ENCODE peak calls at places on chromosomes 16 and 17, in seven cellular contexts. F is CD4-positive, alpha-beta T cell; X is SHP77; I is activated naive CD8-positive, alpha-beta T cell treated with anti-CD3 and anti-CD28 coated beads, Interleukin-2, amount 50 U/mL, for 24 hours; W is RPMI7951; D is HuH-7; N is stimulated activated effector memory CD8-positive, alpha-beta T cell treated with anti-CD3 and anti-CD28 coated beads, Interleukin-12 subunit alpha, Interleukin-12 subunit beta, amount 100 ng/mL, for 72 hours. O is an unnamed sample.

GRCh38 chr17:44916781-44917241 is 1.5 kb upstream of the GFAP start:
- DNase-seq in F (no peak), X (no peak), I (no peak), W (peak), D (no peak), N (no peak), O (no peak)

GRCh38 chr16:86994651-86995171 is 322.5 kb downstream of the C16orf95 start:
- DNase-seq in F (no peak), X (no peak), I (no peak), W (peak), D (no peak), N (no peak), O (no peak)

GRCh38 chr17:73546770-73547345 is 97.4 kb downstream of the SDK2 start:
- DNase-seq in F (peak), X (peak), I (peak), W (peak), D (peak), N (no peak), O (peak)

GRCh38 chr16:21599994-21600773 is 807 bp downstream of the METTL9 start:
- DNase-seq in F (no peak), X (no peak), I (peak), W (peak), D (peak), N (no peak), O (peak)

GRCh38 chr17:43033947-43034622 is 9.1 kb downstream of the RND2 start:
- DNase-seq in F (no peak), X (no peak), I (no peak), W (no peak), D (no peak), N (no peak), O (no peak)

GRCh38 chr17:63436523-63437110 is 9.5 kb downstream of the CYB561 start:
- DNase-seq in F (no peak), X (no peak), I (no peak), W (no peak), D (no peak), N (no peak), O (peak)

GRCh38 chr16:69904495-69905170 is 46.5 kb upstream of the CLEC18A start:
- DNase-seq in F (no peak), X (no peak), I (no peak), W (no peak), D (no peak), N (no peak), O (no peak)

GRCh38 chr16:8070501-8070900 is 519.8 kb downstream of the TMEM114 start:
- DNase-seq in F (no peak), X (no peak), I (no peak), W (no peak), D (no peak), N (no peak), O (no peak)

GRCh38 chr17:61323696-61324539 is 75.7 kb upstream of the TBX2 start:
- DNase-seq in F (no peak), X (no peak), I (no peak), W (peak), D (no peak), N (no peak), O (no peak)

GRCh38 chr16:47847220-47847970 is 308.4 kb downstream of the ABCC12 start:
- DNase-seq in F (no peak), X (no peak), I (no peak), W (no peak), D (no peak), N (peak), O (no peak)

GRCh38 chr16:46929378-46930332 is 43.8 kb downstream of the DNAJA2 start:
- DNase-seq in F (peak), X (peak), I (peak), W (peak), D (peak), N (peak), O (peak)

GRCh38 chr16:53506254-53506653 is 3.2 kb upstream of the AKTIP start:
- DNase-seq in F (no peak), X (no peak), I (no peak), W (no peak), D (no peak), N (no peak), O (no peak)

GRCh38 chr17:19555746-19556145 is 22.1 kb downstream of the SLC47A1 start:
- DNase-seq in F (no peak), X (no peak), I (no peak), W (no peak), D (no peak), N (no peak), O (no peak)

GRCh38 chr17:74059471-74059870 is 144.0 kb upstream of the RPL38 start:
- DNase-seq in F (no peak), X (peak), I (no peak), W (no peak), D (no peak), N (no peak), O (no peak)

GRCh38 chr17:6108382-6108781 is 38.2 kb downstream of the WSCD1 start:
- DNase-seq in F (no peak), X (no peak), I (no peak), W (no peak), D (no peak), N (no peak), O (no peak)